ENCODE peak calls at places on chromosomes 2 and 18, in eight cellular contexts. D, B, G, X, W, I, K and L are unnamed samples.
A peak's percentile ranks its signal among the peaks of the same experiment; 100 is the strongest.

GRCh38 chr2:131404794-131405193 is 40.8 kb upstream of the RAB6D start:
- DNase-seq in D (no peak), B (no peak), G (no peak), X (no peak), W (no peak), I (no peak), K (no peak), L (peak; percentile 81)

GRCh38 chr2:38037757-38038615 is 38.0 kb downstream of the CYP1B1 start:
- DNase-seq in D (peak; percentile 50), B (no peak), G (no peak), X (peak; percentile 53), W (no peak), I (peak; percentile 61), K (no peak), L (no peak)

GRCh38 chr2:212554233-212554632 is 15.6 kb upstream of the ERBB4 start:
- DNase-seq in D (no peak), B (no peak), G (no peak), X (no peak), W (no peak), I (no peak), K (no peak), L (no peak)

GRCh38 chr2:29033172-29033571 is 41.2 kb downstream of the PCARE start:
- DNase-seq in D (no peak), B (no peak), G (no peak), X (peak; percentile 63), W (no peak), I (peak; percentile 79), K (no peak), L (no peak)

GRCh38 chr2:174612960-174613359 is 15.4 kb upstream of the WIPF1 start:
- DNase-seq in D (no peak), B (no peak), G (no peak), X (no peak), W (no peak), I (no peak), K (no peak), L (no peak)

GRCh38 chr2:29014811-29015414 is 33.8 kb downstream of the TOGARAM2 start:
- DNase-seq in D (peak; percentile 80), B (no peak), G (no peak), X (no peak), W (no peak), I (no peak), K (no peak), L (peak; percentile 51)

GRCh38 chr18:22826726-22827125 is 106.4 kb upstream of the RBBP8 start:
- DNase-seq in D (no peak), B (no peak), G (no peak), X (no peak), W (no peak), I (no peak), K (no peak), L (no peak)

GRCh38 chr2:74985983-74986382 is 27.5 kb downstream of the POLE4 start:
- DNase-seq in D (no peak), B (no peak), G (no peak), X (no peak), W (no peak), I (no peak), K (no peak), L (no peak)

GRCh38 chr2:107337209-107337898 is 451.4 kb upstream of the ST6GAL2 start:
- DNase-seq in D (no peak), B (no peak), G (no peak), X (no peak), W (no peak), I (peak; percentile 76), K (no peak), L (no peak)

GRCh38 chr2:208135794-208136369 is 6.3 kb upstream of the CRYGC start:
- DNase-seq in D (no peak), B (no peak), G (no peak), X (no peak), W (no peak), I (no peak), K (no peak), L (no peak)

GRCh38 chr2:127143851-127144782 is 37.2 kb upstream of the BIN1 start:
- DNase-seq in D (no peak), B (peak; percentile 96), G (no peak), X (peak; percentile 61), W (no peak), I (peak; percentile 57), K (no peak), L (no peak)

GRCh38 chr2:32425719-32426141 is 68.9 kb downstream of the BIRC6 start:
- DNase-seq in D (no peak), B (no peak), G (no peak), X (peak; percentile 74), W (no peak), I (peak; percentile 71), K (no peak), L (no peak)

GRCh38 chr18:55264108-55264507 is 304.8 kb upstream of the CCDC68 start:
- DNase-seq in D (no peak), B (no peak), G (peak; percentile 23), X (no peak), W (peak; percentile 14), I (no peak), K (no peak), L (no peak)

GRCh38 chr18:73235491-73235890 is 367.7 kb upstream of the NETO1 start:
- DNase-seq in D (no peak), B (no peak), G (no peak), X (no peak), W (no peak), I (peak; percentile 44), K (no peak), L (no peak)

GRCh38 chr18:55634545-55634944 is 46.6 kb upstream of the TCF4 start:
- DNase-seq in D (no peak), B (no peak), G (no peak), X (peak; percentile 56), W (no peak), I (peak; percentile 56), K (peak; percentile 60), L (no peak)

GRCh38 chr18:35497006-35497333 is 790 bp downstream of the INO80C start:
- DNase-seq in D (peak; percentile 26), B (no peak), G (peak; percentile 80), X (peak; percentile 8), W (peak; percentile 60), I (peak; percentile 29), K (no peak), L (no peak)

GRCh38 chr2:136495636-136496035 is 269.7 kb upstream of the THSD7B start:
- DNase-seq in D (no peak), B (peak; percentile 3), G (no peak), X (no peak), W (no peak), I (no peak), K (peak; percentile 24), L (no peak)

GRCh38 chr2:118489712-118490255 is 357.7 kb downstream of the EN1 start:
- DNase-seq in D (no peak), B (no peak), G (no peak), X (no peak), W (no peak), I (no peak), K (no peak), L (no peak)

GRCh38 chr2:239294571-239295054 is 106.2 kb downstream of the HDAC4 start:
- DNase-seq in D (no peak), B (no peak), G (no peak), X (no peak), W (no peak), I (no peak), K (no peak), L (no peak)

GRCh38 chr18:31102941-31103340 is 720 bp upstream of the DSC2 start:
- DNase-seq in D (no peak), B (no peak), G (no peak), X (no peak), W (no peak), I (no peak), K (no peak), L (no peak)

GRCh38 chr2:150672311-150672710 is 184.8 kb upstream of the RND3 start:
- DNase-seq in D (no peak), B (no peak), G (no peak), X (no peak), W (no peak), I (no peak), K (no peak), L (no peak)

GRCh38 chr2:226892729-226893128 is 56.9 kb downstream of the RHBDD1 start:
- DNase-seq in D (no peak), B (no peak), G (no peak), X (no peak), W (no peak), I (peak; percentile 39), K (no peak), L (no peak)

GRCh38 chr2:186576614-186577013 is 13.2 kb upstream of the ITGAV start:
- DNase-seq in D (no peak), B (no peak), G (no peak), X (peak; percentile 26), W (no peak), I (peak; percentile 24), K (no peak), L (no peak)

GRCh38 chr2:230912046-230912445 is 13.0 kb downstream of the GPR55 start:
- DNase-seq in D (no peak), B (no peak), G (no peak), X (no peak), W (no peak), I (no peak), K (no peak), L (no peak)

GRCh38 chr2:70974592-70974991 is 3.8 kb upstream of the ANKRD53 start:
- DNase-seq in D (no peak), B (no peak), G (no peak), X (no peak), W (no peak), I (no peak), K (no peak), L (no peak)

GRCh38 chr18:21853020-21853419 is 112.4 kb downstream of the MIB1 start:
- DNase-seq in D (no peak), B (no peak), G (no peak), X (no peak), W (no peak), I (no peak), K (no peak), L (no peak)